ENCODE peak calls at places on chromosomes 3 and 15, in five cellular contexts. B, I, K, R and O are unnamed samples.

GRCh38 chr3:11269007-11269406 is 3.2 kb upstream of the ATG7 start:
- DNase-seq in B (no peak), I (no peak), K (no peak), R (no peak), O (no peak)

GRCh38 chr3:147358144-147358992 is 48.0 kb downstream of the ZIC4 start:
- DNase-seq in B (no peak), I (no peak), K (no peak), R (no peak), O (no peak)

GRCh38 chr3:42662037-42662812 is 8.7 kb downstream of the ZBTB47 start:
- DNase-seq in B (no peak), I (no peak), K (no peak), R (peak), O (no peak)

GRCh38 chr15:95520922-95521321 is 809.6 kb upstream of the NR2F2 start:
- DNase-seq in B (no peak), I (no peak), K (no peak), R (no peak), O (no peak)

GRCh38 chr15:98169551-98169950 is 209.0 kb downstream of the ARRDC4 start:
- DNase-seq in B (no peak), I (no peak), K (no peak), R (no peak), O (no peak)

GRCh38 chr15:83094592-83094991 is 12.9 kb upstream of the TM6SF1 start:
- DNase-seq in B (no peak), I (no peak), K (no peak), R (no peak), O (no peak)

GRCh38 chr3:185283374-185283935 is 29.6 kb upstream of the EHHADH start:
- DNase-seq in B (no peak), I (no peak), K (peak), R (no peak), O (no peak)

GRCh38 chr15:40097968-40098476 is 10.7 kb downstream of the BMF start:
- DNase-seq in B (peak), I (peak), K (no peak), R (peak), O (no peak)

GRCh38 chr3:152583913-152584312 is 251.0 kb upstream of the P2RY1 start:
- DNase-seq in B (no peak), I (peak), K (no peak), R (no peak), O (no peak)

GRCh38 chr3:49924683-49925082 is 4.9 kb downstream of the MON1A start:
- DNase-seq in B (no peak), I (peak), K (peak), R (no peak), O (no peak)

GRCh38 chr15:58346361-58346760 is 85.4 kb upstream of the LIPC start:
- DNase-seq in B (no peak), I (no peak), K (peak), R (no peak), O (no peak)

GRCh38 chr3:187021748-187022402 is 91.5 kb downstream of the ST6GAL1 start:
- DNase-seq in B (peak), I (no peak), K (peak), R (no peak), O (no peak)

GRCh38 chr3:187020376-187020775 is 90.0 kb downstream of the ST6GAL1 start:
- DNase-seq in B (peak), I (no peak), K (no peak), R (no peak), O (no peak)

GRCh38 chr3:187024561-187025226 is 94.4 kb downstream of the ST6GAL1 start:
- DNase-seq in B (peak), I (no peak), K (no peak), R (no peak), O (no peak)

GRCh38 chr3:187025254-187025655 is 94.9 kb downstream of the ST6GAL1 start:
- DNase-seq in B (no peak), I (no peak), K (no peak), R (no peak), O (no peak)

DNA sequence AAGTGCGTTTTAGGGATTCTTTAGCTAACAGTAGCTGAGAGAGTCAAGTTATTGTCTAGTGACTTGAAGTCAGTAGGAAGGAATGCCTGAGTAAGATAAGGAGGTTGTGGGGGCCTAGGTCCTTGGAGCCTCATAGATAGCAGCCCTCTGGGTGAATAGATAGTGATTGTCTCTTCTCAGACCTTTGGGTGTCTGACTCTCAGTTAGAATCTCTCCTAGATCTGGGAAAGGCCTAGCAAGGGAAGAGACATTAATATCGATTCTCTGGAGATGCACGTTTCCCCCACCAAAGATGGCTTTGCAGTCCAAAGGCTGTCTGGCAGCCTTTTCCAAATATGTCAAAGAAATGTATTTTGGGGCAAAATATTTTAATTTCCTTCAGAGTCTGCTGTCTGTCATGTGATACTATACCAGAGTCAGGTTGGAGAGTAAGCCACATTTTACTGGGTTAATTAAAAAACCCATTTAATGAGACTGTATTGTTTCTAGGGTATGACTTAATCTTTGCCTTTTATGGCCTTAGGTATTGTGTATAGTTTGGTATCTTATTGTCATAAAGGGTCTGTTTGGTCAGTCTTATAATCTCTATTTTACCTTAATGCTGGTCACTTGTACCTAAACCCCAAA is 92.2 kb downstream of the ST6GAL1 start:
- DNase-seq in B (no peak), I (no peak), K (no peak), R (no peak), O (no peak)
- H3K4me3 ChIP-seq in B (no peak), I (no peak), K (no peak), R (no peak), O (no peak)

GRCh38 chr3:25424238-25425013 is 3.6 kb upstream of the RARB start:
- DNase-seq in B (no peak), I (no peak), K (peak), R (no peak), O (no peak)
- H3K27ac ChIP-seq in B (no peak), I (no peak), K (no peak), R (no peak), O (no peak)

GRCh38 chr15:89806565-89807550 is 7.8 kb downstream of the ANPEP start:
- DNase-seq in B (peak), I (no peak), K (no peak), R (peak), O (peak)
- H3K4me3 ChIP-seq in B (no peak), I (no peak), K (no peak), R (peak), O (no peak)

GRCh38 chr3:13282528-13282985 is 137.6 kb downstream of the NUP210 start:
- DNase-seq in B (no peak), I (no peak), K (no peak), R (no peak), O (no peak)

GRCh38 chr3:13280122-13280790 is 139.9 kb downstream of the NUP210 start:
- DNase-seq in B (no peak), I (no peak), K (no peak), R (no peak), O (peak)

GRCh38 chr3:13281657-13282527 is 138.2 kb downstream of the NUP210 start:
- DNase-seq in B (peak), I (no peak), K (no peak), R (no peak), O (peak)

GRCh38 chr3:13279532-13279910 is 140.6 kb downstream of the NUP210 start:
- DNase-seq in B (no peak), I (no peak), K (no peak), R (no peak), O (peak)

DNA sequence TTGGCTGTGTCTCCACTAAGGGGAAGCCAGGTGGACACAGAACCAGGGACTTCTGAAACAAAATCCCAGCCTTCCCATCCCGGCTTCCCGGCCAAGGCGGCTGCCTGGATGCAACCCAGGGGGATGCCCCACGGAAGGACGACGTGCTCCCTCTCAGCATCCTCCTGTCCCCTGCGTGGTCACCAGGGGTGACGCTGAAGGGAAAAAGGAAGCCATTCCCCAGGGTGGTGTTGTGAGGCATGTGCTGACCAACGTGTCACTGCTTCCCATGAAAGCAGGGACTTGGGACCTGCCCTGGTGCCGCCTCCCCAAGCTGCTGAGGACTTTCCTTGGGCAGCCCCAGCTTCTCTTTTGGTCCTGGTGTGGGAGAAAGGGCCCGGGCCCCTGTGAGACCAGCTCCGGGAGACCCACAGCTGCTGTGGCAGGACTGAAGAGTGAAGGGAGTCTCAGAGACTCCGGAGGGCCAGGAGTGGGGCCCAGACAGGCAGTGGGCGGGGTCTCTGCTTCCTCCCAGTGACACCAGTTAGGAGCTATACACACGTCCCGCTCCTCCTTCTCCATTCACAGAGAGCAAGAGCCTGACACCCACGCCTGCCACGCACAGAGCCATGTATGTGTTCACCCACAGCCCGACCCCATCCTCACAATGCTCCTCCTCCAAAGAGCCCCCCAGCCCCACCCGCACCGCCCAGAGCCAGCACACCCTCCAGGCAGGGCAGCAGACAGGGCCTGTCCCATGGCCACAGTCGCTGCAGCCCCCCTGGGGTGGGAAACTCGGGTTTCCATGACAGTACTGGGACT is 139.1 kb downstream of the NUP210 start:
- DNase-seq in B (no peak), I (no peak), K (no peak), R (no peak), O (peak)
- H3K27ac ChIP-seq in B (peak), I (no peak), K (no peak), R (peak), O (no peak)

DNA sequence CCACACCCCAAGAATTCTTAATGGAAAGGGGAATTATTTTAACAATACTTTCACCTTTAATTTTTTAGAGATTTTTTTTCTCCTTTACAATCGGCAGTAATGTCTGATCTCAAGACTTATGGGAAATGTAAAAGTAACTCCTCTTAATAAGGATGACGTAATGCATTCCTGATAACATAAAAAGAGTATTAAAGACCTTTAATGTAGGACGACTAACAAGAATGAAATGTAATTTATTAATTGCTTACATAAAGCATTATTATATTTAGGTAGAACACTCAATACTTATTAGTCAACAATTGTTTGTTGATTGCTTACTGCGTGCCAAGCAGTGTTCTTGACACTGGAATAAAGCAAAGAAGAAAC is 416.8 kb upstream of the NAALADL2 start:
- DNase-seq in B (no peak), I (peak), K (no peak), R (no peak), O (no peak)
- H3K4me3 ChIP-seq in B (peak), I (peak), K (peak), R (no peak), O (peak)

GRCh38 chr15:63987979-63988378 is 58.3 kb downstream of the DAPK2 start:
- DNase-seq in B (no peak), I (no peak), K (no peak), R (no peak), O (no peak)

GRCh38 chr15:63984331-63984730 is 62.0 kb downstream of the DAPK2 start:
- DNase-seq in B (no peak), I (no peak), K (no peak), R (no peak), O (no peak)

GRCh38 chr15:63985221-63986184 is 60.8 kb downstream of the DAPK2 start:
- DNase-seq in B (no peak), I (no peak), K (no peak), R (peak), O (peak)

GRCh38 chr15:63986751-63987341 is 59.4 kb downstream of the DAPK2 start:
- DNase-seq in B (no peak), I (no peak), K (no peak), R (no peak), O (peak)

DNA sequence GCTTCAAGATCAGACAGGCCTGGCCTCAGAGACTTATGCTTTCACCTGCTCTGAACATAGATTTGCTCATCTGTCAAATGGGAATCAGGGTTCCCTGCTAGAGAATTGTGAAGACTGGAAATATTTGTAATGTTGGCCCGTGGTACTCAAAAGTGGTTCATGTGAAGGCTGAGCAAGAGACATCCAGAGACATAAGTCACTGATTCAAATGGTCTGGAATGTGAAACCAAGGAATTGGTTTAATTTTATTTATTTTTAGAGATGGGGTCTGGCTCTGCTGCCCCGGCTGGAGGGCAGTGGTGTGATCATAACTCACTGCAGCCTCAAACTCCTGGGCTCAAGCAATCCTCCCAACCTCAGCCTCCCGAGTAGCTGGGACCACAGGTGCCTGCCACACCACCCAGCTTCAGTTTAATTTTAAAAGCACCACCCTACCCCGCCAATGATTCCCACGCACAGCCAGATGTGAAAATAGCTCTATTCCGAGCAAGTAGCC is 60.1 kb downstream of the DAPK2 start:
- DNase-seq in B (no peak), I (no peak), K (no peak), R (no peak), O (no peak)
- H3K27ac ChIP-seq in B (no peak), I (no peak), K (no peak), R (peak), O (no peak)

DNA sequence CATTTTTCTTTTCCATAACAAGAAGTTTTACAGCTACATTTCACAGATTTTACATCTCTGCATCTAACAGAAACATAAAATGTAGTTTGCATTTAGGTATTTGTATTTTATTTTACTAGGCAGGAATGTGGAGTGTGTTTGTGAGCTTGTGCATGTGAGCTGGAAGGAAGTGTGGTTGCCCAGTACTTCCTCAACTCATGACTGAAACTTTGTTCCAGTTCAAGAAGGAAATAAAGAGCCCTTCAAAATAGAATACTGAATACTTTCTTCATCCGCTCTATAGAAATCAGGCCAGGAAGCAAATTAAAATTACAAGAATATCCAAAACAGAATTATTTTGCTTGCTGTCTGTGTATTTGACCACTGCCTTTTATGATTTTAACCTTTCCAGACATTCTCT is 81.3 kb downstream of the CHL1 start:
- DNase-seq in B (no peak), I (no peak), K (no peak), R (no peak), O (no peak)
- H3K4me3 ChIP-seq in B (no peak), I (no peak), K (no peak), R (no peak), O (no peak)

DNA sequence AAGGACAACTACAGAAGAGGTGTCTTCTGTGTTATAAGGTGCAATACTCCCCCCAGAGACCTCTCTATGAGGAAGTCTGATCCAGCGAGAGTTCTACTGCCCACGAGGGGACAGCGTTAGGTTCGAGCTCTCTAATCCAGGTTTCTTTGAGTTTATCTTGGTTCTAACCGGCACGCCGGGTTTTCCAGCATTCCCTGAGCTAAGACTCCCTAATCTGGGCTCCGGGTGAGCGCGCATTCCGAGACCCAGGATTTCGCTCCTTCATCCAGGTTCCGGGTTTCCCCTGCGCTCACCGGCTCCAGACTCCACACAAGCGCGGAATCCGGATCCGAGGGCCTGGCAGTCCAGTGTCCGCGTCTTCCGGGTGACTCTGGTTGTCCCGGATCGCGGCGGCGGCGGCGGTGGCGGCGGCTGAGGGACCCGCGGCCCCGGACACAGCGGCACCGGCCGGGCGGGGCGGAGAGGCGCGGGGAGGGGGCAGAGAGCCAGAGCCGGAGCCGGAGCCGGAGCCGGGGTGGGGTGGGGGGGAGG is at the start of gene ZNF609:
- DNase-seq in B (peak), I (peak), K (peak), R (peak), O (peak)
- H3K27ac ChIP-seq in B (peak), I (peak), K (peak), R (peak), O (peak)